ENCODE peak calls at places on chromosomes 1 and 21, in six cellular contexts. S is WERI-Rb-1; O is body of pancreas; L is naive thymus-derived CD4-positive, alpha-beta T cell; J is anterior cingulate cortex; X is MCF 10A. K is an unnamed sample.

GRCh38 chr1:89942825-89943658 is 51.9 kb upstream of the ZNF326 start:
- DNase-seq in S (no peak), O (no peak), L (no peak), J (no peak), X (peak; percentile 84), K (no peak)

GRCh38 chr1:198018529-198018928 is 101.4 kb downstream of the LHX9 start:
- DNase-seq in S (no peak), O (no peak), L (no peak), J (no peak), X (peak; percentile 98), K (no peak)

GRCh38 chr1:41740630-41741239 is 178.0 kb downstream of the HIVEP3 start:
- DNase-seq in S (no peak), O (no peak), L (no peak), J (no peak), X (no peak), K (no peak)

GRCh38 chr1:172612478-172612877 is 46.4 kb upstream of the FASLG start:
- DNase-seq in S (no peak), O (no peak), L (no peak), J (no peak), X (no peak), K (no peak)

GRCh38 chr1:19312782-19313635 is 883 bp downstream of the SLC66A1 start:
- DNase-seq in S (no peak), O (no peak), L (no peak), J (no peak), X (no peak), K (no peak)

GRCh38 chr1:224929335-224930237 is at the start of gene DNAH14:
- DNase-seq in S (peak; percentile 79), O (peak; percentile 91), L (no peak), J (no peak), X (peak; percentile 96), K (peak; percentile 90)

GRCh38 chr1:9960705-9961562 is 17.7 kb downstream of the NMNAT1 start:
- DNase-seq in S (peak; percentile 25), O (no peak), L (no peak), J (no peak), X (peak; percentile 33), K (no peak)

GRCh38 chr1:159783724-159784123 is 3.0 kb downstream of the DUSP23 start:
- DNase-seq in S (no peak), O (no peak), L (no peak), J (no peak), X (no peak), K (no peak)

GRCh38 chr1:204409111-204409510 is 2.5 kb downstream of the PPP1R15B start:
- DNase-seq in S (no peak), O (no peak), L (no peak), J (no peak), X (peak; percentile 52), K (no peak)

GRCh38 chr1:110482662-110483307 is 31.8 kb downstream of the PROK1 start:
- DNase-seq in S (no peak), O (no peak), L (no peak), J (no peak), X (no peak), K (no peak)

GRCh38 chr21:44972821-44973220 is 33.0 kb downstream of the SLX9 start:
- DNase-seq in S (no peak), O (no peak), L (no peak), J (no peak), X (no peak), K (no peak)

GRCh38 chr1:9105336-9105867 is 23.5 kb downstream of the GPR157 start:
- DNase-seq in S (no peak), O (no peak), L (no peak), J (no peak), X (no peak), K (no peak)

GRCh38 chr1:7490576-7490975 is 280.5 kb upstream of the VAMP3 start:
- DNase-seq in S (no peak), O (no peak), L (no peak), J (no peak), X (no peak), K (no peak)

GRCh38 chr1:25033828-25034451 is 103.9 kb upstream of the RUNX3 start:
- DNase-seq in S (no peak), O (peak; percentile 18), L (no peak), J (no peak), X (no peak), K (peak; percentile 98)

GRCh38 chr1:201673912-201674311 is 135.0 kb downstream of the NAV1 start:
- DNase-seq in S (no peak), O (peak; percentile 70), L (no peak), J (no peak), X (no peak), K (no peak)

GRCh38 chr1:24881034-24881433 is 49.0 kb downstream of the RUNX3 start:
- DNase-seq in S (no peak), O (no peak), L (no peak), J (no peak), X (no peak), K (no peak)

GRCh38 chr1:115463347-115463746 is 125.3 kb upstream of the NGF start:
- DNase-seq in S (peak; percentile 63), O (no peak), L (no peak), J (no peak), X (peak; percentile 40), K (no peak)

GRCh38 chr1:64242895-64243756 is 39.7 kb downstream of the UBE2U start:
- DNase-seq in S (no peak), O (no peak), L (peak; percentile 37), J (no peak), X (peak; percentile 57), K (no peak)

GRCh38 chr1:149978547-149979023 is 31.9 kb downstream of the OTUD7B start:
- DNase-seq in S (no peak), O (peak; percentile 41), L (no peak), J (no peak), X (peak; percentile 59), K (no peak)

GRCh38 chr1:25568834-25569598 is 25.6 kb downstream of the LDLRAP1 start:
- DNase-seq in S (no peak), O (no peak), L (no peak), J (no peak), X (peak; percentile 86), K (no peak)

GRCh38 chr1:24765308-24765988 is 20.2 kb downstream of the CLIC4 start:
- DNase-seq in S (no peak), O (no peak), L (no peak), J (no peak), X (no peak), K (no peak)

GRCh38 chr1:32489774-32490454 is 25.0 kb downstream of the ZBTB8B start:
- DNase-seq in S (no peak), O (no peak), L (no peak), J (no peak), X (no peak), K (no peak)

GRCh38 chr1:108045370-108045950 is 80.5 kb upstream of the VAV3 start:
- DNase-seq in S (no peak), O (no peak), L (no peak), J (no peak), X (no peak), K (no peak)

K was measured in CMK.